ENCODE peak calls at places on chromosomes 5 and 9, in four cellular contexts. One of them, this sample, is unnamed.

GRCh38 chr5:155826947-155827815 is 499.8 kb upstream of the SGCD start:
- DNase-seq in T-helper 1 cell: no peak
- DNase-seq in renal cortical epithelial cell: no peak
- DNase-seq in HuH-7: no peak
- DNase-seq in this sample: no peak

GRCh38 chr5:138700581-138701362 is 52.5 kb upstream of the CTNNA1 start:
- DNase-seq in renal cortical epithelial cell: no peak
- DNase-seq in T-helper 1 cell: no peak
- DNase-seq in HuH-7: no peak
- DNase-seq in this sample: no peak

GRCh38 chr5:79200573-79201183 is 35.3 kb upstream of the JMY start:
- DNase-seq in renal cortical epithelial cell: no peak
- DNase-seq in T-helper 1 cell: no peak
- DNase-seq in HuH-7: peak; percentile 47
- DNase-seq in this sample: no peak

GRCh38 chr5:133082128-133082527 is 30.3 kb downstream of the HSPA4 start:
- DNase-seq in HuH-7: no peak
- DNase-seq in renal cortical epithelial cell: no peak
- DNase-seq in T-helper 1 cell: no peak
- DNase-seq in this sample: no peak

GRCh38 chr9:72362118-72362531 is 2.9 kb downstream of the ZFAND5 start:
- DNase-seq in HuH-7: peak; percentile 51
- DNase-seq in renal cortical epithelial cell: peak; percentile 80
- DNase-seq in T-helper 1 cell: no peak
- DNase-seq in this sample: no peak

GRCh38 chr5:102511666-102512065 is 12.9 kb upstream of the SLCO6A1 start:
- DNase-seq in T-helper 1 cell: no peak
- DNase-seq in HuH-7: no peak
- DNase-seq in renal cortical epithelial cell: peak; percentile 74
- DNase-seq in this sample: no peak

GRCh38 chr5:59151162-59151889 is 568.5 kb downstream of the RAB3C start:
- DNase-seq in T-helper 1 cell: no peak
- DNase-seq in renal cortical epithelial cell: peak; percentile 56
- DNase-seq in HuH-7: peak; percentile 2
- DNase-seq in this sample: no peak

GRCh38 chr9:87753313-87753712 is 27.4 kb downstream of the CTSL start:
- DNase-seq in HuH-7: no peak
- DNase-seq in renal cortical epithelial cell: no peak
- DNase-seq in T-helper 1 cell: no peak
- DNase-seq in this sample: no peak

GRCh38 chr5:140109050-140109817 is 4.7 kb upstream of the PURA start:
- DNase-seq in HuH-7: no peak
- DNase-seq in T-helper 1 cell: no peak
- DNase-seq in renal cortical epithelial cell: no peak
- DNase-seq in this sample: no peak

GRCh38 chr9:104682642-104683041 is 11.7 kb upstream of the OR13D1 start:
- DNase-seq in HuH-7: peak; percentile 10
- DNase-seq in renal cortical epithelial cell: peak; percentile 59
- DNase-seq in T-helper 1 cell: peak; percentile 20
- DNase-seq in this sample: peak; percentile 18

GRCh38 chr5:69265931-69266330 is 31.2 kb downstream of the CDK7 start:
- DNase-seq in renal cortical epithelial cell: no peak
- DNase-seq in T-helper 1 cell: no peak
- DNase-seq in HuH-7: peak; percentile 20
- DNase-seq in this sample: no peak

GRCh38 chr5:80834710-80835109 is 125.5 kb upstream of the RASGRF2 start:
- DNase-seq in HuH-7: no peak
- DNase-seq in renal cortical epithelial cell: no peak
- DNase-seq in T-helper 1 cell: no peak
- DNase-seq in this sample: no peak

GRCh38 chr9:127626752-127627493 is 14.8 kb downstream of the STXBP1 start:
- DNase-seq in HuH-7: no peak
- DNase-seq in T-helper 1 cell: no peak
- DNase-seq in renal cortical epithelial cell: no peak
- DNase-seq in this sample: no peak

GRCh38 chr5:15798006-15798405 is 298.0 kb downstream of the FBXL7 start:
- DNase-seq in T-helper 1 cell: no peak
- DNase-seq in renal cortical epithelial cell: no peak
- DNase-seq in HuH-7: no peak
- DNase-seq in this sample: no peak

GRCh38 chr5:168042284-168043080 is 249.0 kb upstream of the WWC1 start:
- DNase-seq in T-helper 1 cell: no peak
- DNase-seq in renal cortical epithelial cell: no peak
- DNase-seq in HuH-7: no peak
- DNase-seq in this sample: no peak

GRCh38 chr5:142530904-142531303 is 155.0 kb downstream of the FGF1 start:
- DNase-seq in T-helper 1 cell: no peak
- DNase-seq in renal cortical epithelial cell: no peak
- DNase-seq in HuH-7: no peak
- DNase-seq in this sample: no peak

GRCh38 chr9:116549061-116549664 is 137.9 kb upstream of the TRIM32 start:
- DNase-seq in HuH-7: peak; percentile 70
- DNase-seq in renal cortical epithelial cell: peak; percentile 95
- DNase-seq in T-helper 1 cell: no peak
- DNase-seq in this sample: no peak

GRCh38 chr5:122053181-122054109 is 24.6 kb downstream of the LOX start:
- DNase-seq in renal cortical epithelial cell: no peak
- DNase-seq in HuH-7: no peak
- DNase-seq in T-helper 1 cell: no peak
- DNase-seq in this sample: no peak

GRCh38 chr9:112180387-112180881 is 5.3 kb upstream of the SUSD1 start:
- DNase-seq in T-helper 1 cell: peak; percentile 71
- DNase-seq in renal cortical epithelial cell: peak; percentile 36
- DNase-seq in HuH-7: peak; percentile 27
- DNase-seq in this sample: peak; percentile 75

GRCh38 chr5:80238078-80238477 is 17.8 kb downstream of the SERINC5 start:
- DNase-seq in renal cortical epithelial cell: no peak
- DNase-seq in HuH-7: no peak
- DNase-seq in T-helper 1 cell: peak; percentile 50
- DNase-seq in this sample: no peak

GRCh38 chr9:98075332-98075805 is 18.8 kb downstream of the NANS start:
- DNase-seq in HuH-7: no peak
- DNase-seq in T-helper 1 cell: peak; percentile 54
- DNase-seq in renal cortical epithelial cell: peak; percentile 87
- DNase-seq in this sample: peak; percentile 25

GRCh38 chr5:177128551-177128976 is 5.0 kb upstream of the NSD1 start:
- DNase-seq in T-helper 1 cell: peak; percentile 35
- DNase-seq in HuH-7: no peak
- DNase-seq in renal cortical epithelial cell: peak; percentile 27
- DNase-seq in this sample: no peak

GRCh38 chr5:35908266-35908665 is 30.2 kb downstream of the CAPSL start:
- DNase-seq in T-helper 1 cell: no peak
- DNase-seq in HuH-7: no peak
- DNase-seq in renal cortical epithelial cell: no peak
- DNase-seq in this sample: no peak

GRCh38 chr5:8473016-8473415 is 604.1 kb downstream of the MTRR start:
- DNase-seq in renal cortical epithelial cell: no peak
- DNase-seq in T-helper 1 cell: no peak
- DNase-seq in HuH-7: no peak
- DNase-seq in this sample: no peak

This sample was measured in activated CD4-positive, alpha-beta memory T cell treated with anti-CD3 and anti-CD28 coated beads, Interleukin-2, amount 10 ng/mL, durations not matched to agents 7 days and 5 days.